ENCODE peak calls at places on chromosomes 5 and 9, in six cellular contexts. Y, M, K, W, X and J are unnamed samples.
A peak's percentile ranks its signal among the peaks of the same experiment; 100 is the strongest.

GRCh38 chr5:86500947-86501346 is 116.8 kb upstream of the COX7C start:
- DNase-seq in M (peak; percentile 14), Y (no peak), K (no peak), X (no peak), W (no peak), J (no peak)

GRCh38 chr9:95808001-95808400 is 67.5 kb upstream of the ERCC6L2 start:
- DNase-seq in X (peak; percentile 48), M (peak; percentile 61), Y (no peak), K (no peak), W (no peak), J (no peak)

GRCh38 chr9:38421498-38422211 is 2.6 kb downstream of the IGFBPL1 start:
- DNase-seq in X (no peak), M (no peak), Y (no peak), W (peak; percentile 26), K (no peak), J (no peak)

GRCh38 chr9:114805670-114806551 is at the start of gene TNFSF15:
- DNase-seq in K (peak; percentile 83), W (peak; percentile 37), M (peak; percentile 72), Y (no peak), X (peak; percentile 44), J (peak; percentile 26)

GRCh38 chr5:39714036-39714698 is 289.4 kb upstream of the DAB2 start:
- DNase-seq in X (peak; percentile 68), M (peak; percentile 79), Y (no peak), K (no peak), W (peak; percentile 29), J (peak; percentile 16)

GRCh38 chr9:99222416-99223280 is 566 bp downstream of the SEC61B start:
- DNase-seq in W (no peak), M (no peak), Y (no peak), X (peak; percentile 36), K (peak; percentile 82), J (no peak)

GRCh38 chr5:120405923-120406322 is 58.2 kb upstream of the PRR16 start:
- DNase-seq in K (no peak), W (no peak), X (peak; percentile 88), Y (no peak), M (peak; percentile 49), J (no peak)

GRCh38 chr5:94174748-94175411 is 433.5 kb upstream of the POU5F2 start:
- DNase-seq in Y (no peak), M (peak; percentile 9), K (no peak), W (no peak), X (peak; percentile 69), J (no peak)

GRCh38 chr9:116198344-116198743 is 44.8 kb downstream of the PAPPA start:
- DNase-seq in Y (no peak), K (no peak), W (no peak), M (peak; percentile 24), X (peak; percentile 25), J (no peak)

GRCh38 chr9:103721056-103721455 is 373.1 kb upstream of the SMC2 start:
- DNase-seq in W (no peak), M (no peak), Y (no peak), X (no peak), K (no peak), J (no peak)

GRCh38 chr9:107279084-107279483 is 4.0 kb upstream of the RAD23B start:
- DNase-seq in K (no peak), X (no peak), W (no peak), M (peak; percentile 88), Y (no peak), J (no peak)

GRCh38 chr5:79577693-79578092 is 34.5 kb upstream of the TENT2 start:
- DNase-seq in K (no peak), Y (no peak), X (no peak), M (no peak), W (no peak), J (no peak)

GRCh38 chr5:55187370-55187769 is 14.4 kb upstream of the CDC20B start:
- DNase-seq in M (peak; percentile 61), X (no peak), K (no peak), Y (no peak), W (no peak), J (no peak)

GRCh38 chr5:171755354-171755821 is 30.2 kb upstream of the SMIM23 start:
- DNase-seq in Y (no peak), M (peak; percentile 62), X (peak; percentile 23), K (no peak), W (no peak), J (no peak)

GRCh38 chr5:125699860-125700259 is 723.3 kb upstream of the GRAMD2B start:
- DNase-seq in X (no peak), W (no peak), Y (no peak), M (no peak), K (no peak), J (no peak)

GRCh38 chr5:53323511-53323910 is 156.9 kb upstream of the FST start:
- DNase-seq in K (no peak), M (peak; percentile 82), W (no peak), X (no peak), Y (no peak), J (no peak)

GRCh38 chr5:93592866-93593265 is 9.8 kb downstream of the NR2F1 start:
- DNase-seq in Y (no peak), X (no peak), M (no peak), W (no peak), K (no peak), J (no peak)

GRCh38 chr5:78501411-78502338 is 141.3 kb downstream of the SCAMP1 start:
- DNase-seq in W (no peak), Y (no peak), K (no peak), M (no peak), X (no peak), J (no peak)

GRCh38 chr5:172453206-172453985 is 929 bp downstream of the SH3PXD2B start:
- DNase-seq in W (peak; percentile 65), M (peak; percentile 53), X (peak; percentile 74), K (no peak), Y (no peak), J (peak; percentile 40)

GRCh38 chr9:86434039-86434726 is 80.0 kb upstream of the TUT7 start:
- DNase-seq in W (peak; percentile 24), K (no peak), X (peak; percentile 79), Y (no peak), M (peak; percentile 56), J (no peak)

GRCh38 chr9:2267171-2267740 is 252.1 kb downstream of the SMARCA2 start:
- DNase-seq in X (no peak), W (no peak), M (no peak), K (no peak), Y (peak; percentile 42), J (no peak)

GRCh38 chr9:32069169-32069813 is 315.2 kb upstream of the ACO1 start:
- DNase-seq in W (no peak), K (no peak), X (no peak), M (peak; percentile 28), Y (no peak), J (no peak)

GRCh38 chr5:168364151-168364661 is 72.8 kb downstream of the WWC1 start:
- DNase-seq in X (peak; percentile 80), W (no peak), Y (no peak), K (no peak), M (peak; percentile 58), J (no peak)

GRCh38 chr5:141841376-141841775 is 36.8 kb downstream of the PCDH1 start:
- DNase-seq in X (no peak), M (peak; percentile 65), K (peak; percentile 84), W (no peak), Y (no peak), J (no peak)

GRCh38 chr5:9851458-9851857 is 221.3 kb upstream of the TAS2R1 start:
- DNase-seq in M (peak; percentile 57), X (peak; percentile 96), W (no peak), K (no peak), Y (no peak), J (no peak)
- TF ChIP-seq CTCF in M (peak; percentile 6), X (peak; percentile 41), W (no peak), K (no peak), Y (no peak), J (peak; percentile 18)

DNA sequence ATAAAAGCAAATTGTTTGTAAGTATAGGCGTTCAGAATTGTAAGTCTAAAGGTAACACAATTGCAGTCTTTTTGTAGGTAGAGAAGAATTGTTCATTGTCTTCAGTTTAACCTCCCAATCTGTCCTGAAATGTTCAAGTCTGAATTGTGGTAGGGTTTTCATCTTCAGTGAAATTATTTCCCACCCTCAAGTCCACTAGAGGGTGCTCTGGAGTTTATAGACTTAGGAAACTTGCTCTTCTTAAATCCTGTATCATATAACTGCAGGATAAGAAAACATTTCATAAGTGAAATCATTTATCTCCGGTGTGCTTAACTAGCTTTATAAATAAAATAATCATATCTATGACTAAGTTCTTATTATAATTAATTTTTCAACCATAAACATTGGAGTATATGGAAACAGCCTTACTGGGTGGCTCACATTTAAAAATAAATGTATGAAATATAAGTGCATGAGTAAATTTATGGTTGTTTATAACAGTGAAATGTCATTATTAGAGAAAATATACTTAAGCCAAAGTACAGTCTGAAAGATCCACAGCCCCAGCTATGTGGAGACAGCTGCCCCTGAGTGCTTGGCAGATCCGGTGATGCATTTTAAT is 182.4 kb upstream of the OTULINL start:
- DNase-seq in M (peak; percentile 64), K (no peak), Y (no peak), W (no peak), X (peak; percentile 74), J (no peak)
- TF ChIP-seq CTCF in M (peak; percentile 57), K (peak; percentile 52), Y (peak; percentile 82), W (peak; percentile 68), X (peak; percentile 69), J (peak; percentile 80)

GRCh38 chr5:61933787-61934626 is 372.0 kb upstream of the KIF2A start:
- DNase-seq in M (peak; percentile 88), Y (no peak), X (peak; percentile 29), K (no peak), W (peak; percentile 56), J (peak; percentile 48)
- TF ChIP-seq CTCF in M (peak; percentile 78), Y (peak; percentile 72), X (peak; percentile 52), K (peak; percentile 50), W (peak; percentile 77), J (peak; percentile 79)

DNA sequence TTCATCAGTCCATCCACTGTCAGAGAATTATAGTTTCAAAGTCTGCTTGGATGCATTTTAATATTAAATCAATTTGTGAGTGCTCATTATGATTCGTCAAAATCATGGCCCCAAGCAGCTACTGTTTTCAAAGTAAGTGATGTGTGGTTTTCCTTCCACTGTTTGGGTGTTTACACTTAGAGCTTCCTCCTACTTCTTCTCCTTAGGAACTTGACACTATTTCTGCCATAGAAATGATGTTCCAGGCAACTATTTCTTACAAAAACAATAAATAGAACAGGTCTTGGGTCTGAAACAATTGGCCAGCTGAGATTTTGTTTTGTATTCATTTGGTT is 132.8 kb upstream of the RAI14 start:
- DNase-seq in M (no peak), Y (no peak), X (no peak), W (no peak), K (no peak), J (no peak)
- TF ChIP-seq CTCF in M (no peak), Y (no peak), X (no peak), W (no peak), K (no peak), J (no peak)

GRCh38 chr5:42542106-42542505 is 118.9 kb downstream of the GHR start:
- DNase-seq in M (no peak), X (no peak), Y (no peak), K (no peak), W (no peak), J (no peak)
- TF ChIP-seq CTCF in M (no peak), X (no peak), Y (no peak), K (no peak), W (no peak), J (no peak)

GRCh38 chr9:71624728-71625127 is 143.6 kb downstream of the CEMIP2 start:
- DNase-seq in K (no peak), W (no peak), Y (no peak), X (no peak), M (no peak), J (no peak)
- TF ChIP-seq CTCF in K (no peak), W (no peak), Y (no peak), X (no peak), M (no peak), J (peak; percentile 7)